ENCODE peak calls at places on chromosomes 1 and 21, in nine cellular contexts. Z is brain microvascular endothelial cell, J is fibroblast of the aortic adventitia, F is kidney epithelial cell, V is fibroblast of lung, P is heart left ventricle, W is AG04450, I is lower leg skin, E is tibial artery. L is an unnamed sample.

GRCh38 chr1:228697209-228698016 is 37.9 kb upstream of the RHOU start:
- DNase-seq in W (no peak), J (peak), V (peak), Z (peak), E (peak), I (peak), P (no peak), F (peak), L (peak)

GRCh38 chr1:7940745-7941436 is at the start of gene TNFRSF9:
- DNase-seq in V (peak), E (no peak), P (no peak), I (no peak), Z (peak), F (no peak), J (peak), W (no peak), L (peak)

GRCh38 chr1:158011714-158012113 is 18.3 kb downstream of the KIRREL1 start:
- DNase-seq in P (no peak), F (no peak), J (peak), W (no peak), Z (no peak), V (peak), I (no peak), E (no peak), L (peak)

GRCh38 chr1:207871117-207871649 is 39.7 kb downstream of the CD34 start:
- DNase-seq in J (no peak), F (no peak), P (no peak), E (no peak), Z (no peak), V (no peak), W (no peak), I (no peak), L (no peak)

GRCh38 chr1:89363638-89364536 is at the start of gene GBP6:
- DNase-seq in J (no peak), V (peak), E (no peak), P (peak), I (no peak), W (no peak), Z (no peak), F (no peak), L (no peak)

GRCh38 chr1:53145942-53146708 is 3.7 kb upstream of the SLC1A7 start:
- DNase-seq in Z (peak), J (peak), P (peak), I (no peak), V (peak), F (peak), W (peak), E (peak), L (peak)

GRCh38 chr1:1187938-1188337 is 14.3 kb downstream of the TTLL10 start:
- DNase-seq in Z (no peak), V (peak), P (no peak), I (no peak), J (peak), F (no peak), E (no peak), W (peak), L (no peak)

GRCh38 chr1:62178372-62178771 is 16.3 kb upstream of the L1TD1 start:
- DNase-seq in J (no peak), F (no peak), W (no peak), V (no peak), Z (no peak), I (no peak), P (no peak), E (no peak), L (no peak)

GRCh38 chr1:216606047-216606637 is 117.1 kb downstream of the ESRRG start:
- DNase-seq in E (no peak), I (no peak), F (no peak), P (no peak), Z (no peak), J (no peak), V (no peak), W (no peak), L (no peak)

GRCh38 chr1:111696330-111696729 is 42.9 kb downstream of the INKA2 start:
- DNase-seq in P (no peak), V (no peak), Z (no peak), I (no peak), J (no peak), W (no peak), F (no peak), E (no peak), L (no peak)

GRCh38 chr21:27779604-27780003 is 812.7 kb upstream of the ADAMTS5 start:
- DNase-seq in W (no peak), P (no peak), F (no peak), J (no peak), V (no peak), I (no peak), E (no peak), Z (no peak), L (no peak)

GRCh38 chr1:67500413-67500959 is 70.3 kb upstream of the SERBP1 start:
- DNase-seq in J (peak), P (peak), W (peak), E (peak), Z (peak), V (peak), F (peak), I (peak), L (peak)

GRCh38 chr21:41965447-41966340 is 11.9 kb upstream of the C2CD2 start:
- DNase-seq in I (peak), V (no peak), J (no peak), E (no peak), Z (no peak), F (no peak), P (no peak), W (no peak), L (no peak)

GRCh38 chr1:229411434-229412055 is 22.3 kb downstream of the ACTA1 start:
- DNase-seq in J (no peak), P (no peak), V (no peak), E (no peak), I (no peak), Z (no peak), W (no peak), F (no peak), L (no peak)

GRCh38 chr1:84298688-84299535 is 2.6 kb upstream of the SAMD13 start:
- DNase-seq in E (peak), V (peak), F (no peak), Z (no peak), J (peak), I (peak), P (peak), W (no peak), L (peak)

GRCh38 chr1:18190598-18190997 is 83.0 kb downstream of the IGSF21 start:
- DNase-seq in I (no peak), E (no peak), V (no peak), J (no peak), W (no peak), Z (no peak), P (no peak), F (no peak), L (no peak)

GRCh38 chr1:93967276-93967675 is 58.0 kb upstream of the GCLM start:
- DNase-seq in Z (no peak), F (no peak), I (no peak), E (no peak), J (peak), W (no peak), V (peak), P (no peak), L (no peak)

GRCh38 chr1:38476111-38476783 is 383.3 kb downstream of the RRAGC start:
- DNase-seq in P (no peak), E (no peak), Z (no peak), J (no peak), F (no peak), V (peak), W (no peak), I (no peak), L (no peak)

GRCh38 chr1:86541859-86542258 is 5.0 kb upstream of the CLCA4 start:
- DNase-seq in E (no peak), P (no peak), J (peak), W (no peak), Z (no peak), F (no peak), I (no peak), V (no peak), L (no peak)

GRCh38 chr1:217230412-217230811 is 400.5 kb downstream of the GPATCH2 start:
- DNase-seq in F (no peak), I (no peak), P (no peak), W (no peak), E (no peak), Z (no peak), J (no peak), V (no peak), L (no peak)

DNA sequence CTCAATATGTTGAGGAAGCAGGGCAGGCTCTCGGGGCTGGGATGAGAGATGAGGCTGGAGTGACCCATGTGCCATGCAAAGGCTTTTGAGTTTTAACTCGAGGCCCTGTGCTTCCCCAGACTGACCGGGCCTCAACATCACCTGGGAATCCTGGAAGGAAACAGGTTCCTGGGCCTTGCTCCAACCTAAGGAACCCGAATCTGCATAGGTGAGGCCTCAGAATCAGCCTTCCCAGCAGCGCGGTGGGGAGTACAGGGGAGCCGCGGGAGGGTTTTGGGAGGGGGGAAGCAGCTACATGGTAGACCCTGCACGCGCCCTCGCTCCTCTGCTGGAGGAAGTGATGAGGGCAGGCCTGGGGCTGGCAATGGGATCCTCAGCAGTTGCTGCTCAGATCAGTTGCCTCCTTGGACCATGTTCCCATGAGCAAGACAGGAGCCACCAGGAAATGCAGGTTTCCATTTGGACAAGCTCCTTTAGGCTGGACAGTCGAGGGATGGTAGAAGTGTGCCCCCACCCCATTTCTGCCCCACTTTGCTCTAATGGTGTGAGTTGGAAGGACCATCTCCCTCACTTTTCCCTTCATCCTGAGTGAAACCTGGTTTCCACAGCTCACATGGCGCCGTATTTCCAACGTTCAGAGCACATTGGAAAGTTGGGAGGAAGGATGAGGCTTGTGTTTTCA is 4.5 kb upstream of the KIAA1614 start:
- DNase-seq in I (no peak), P (no peak), E (no peak), W (no peak), J (no peak), Z (no peak), V (no peak), F (no peak), L (no peak)
- H3K4me3 ChIP-seq in I (no peak), P (no peak), E (no peak), W (no peak), J (no peak), Z (no peak), V (no peak), F (no peak), L (no peak)

DNA sequence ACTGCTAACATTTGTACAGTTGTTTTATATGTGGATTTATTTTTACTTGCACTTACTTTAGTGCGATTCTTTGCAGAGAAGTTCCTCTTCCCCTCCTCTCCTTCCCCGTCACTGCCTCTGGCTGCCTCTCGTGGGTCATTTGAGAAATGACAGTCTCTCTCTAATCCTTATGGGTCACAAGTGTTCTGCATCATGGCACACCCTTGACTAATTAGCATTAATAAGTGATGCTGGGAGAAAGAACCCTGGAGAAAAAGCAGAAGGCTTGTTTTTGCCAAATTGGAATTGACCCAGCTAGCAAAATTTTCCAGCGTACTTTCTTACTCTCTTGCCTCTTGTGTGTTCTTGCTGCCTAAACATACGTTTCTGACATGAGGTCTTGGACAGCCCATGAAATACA is 301.2 kb downstream of the DUSP10 start:
- DNase-seq in F (no peak), Z (peak), I (no peak), P (no peak), W (no peak), E (peak), V (peak), J (peak), L (peak)
- TF ChIP-seq CTCF in F (peak), Z (peak), I (no peak), P (no peak), W (no peak), E (peak), V (no peak), J (peak), L (peak)

GRCh38 chr1:203306970-203307541 is 1.7 kb downstream of the BTG2 start:
- DNase-seq in J (peak), P (peak), I (no peak), E (peak), V (peak), Z (no peak), F (no peak), W (no peak), L (no peak)
- H3K4me3 ChIP-seq in J (peak), P (peak), I (peak), E (peak), V (peak), Z (peak), F (peak), W (peak), L (peak)

GRCh38 chr1:225415967-225416745 is 11.7 kb downstream of the LBR start:
- DNase-seq in V (no peak), W (no peak), J (no peak), Z (no peak), P (no peak), I (no peak), F (no peak), E (no peak), L (peak)

GRCh38 chr1:225415307-225415706 is 12.5 kb downstream of the LBR start:
- DNase-seq in J (no peak), E (no peak), F (no peak), P (no peak), V (no peak), W (no peak), Z (no peak), I (no peak), L (no peak)

GRCh38 chr1:225412301-225412700 is 15.5 kb downstream of the LBR start:
- DNase-seq in F (no peak), I (no peak), P (no peak), V (no peak), Z (no peak), E (no peak), W (no peak), J (no peak), L (no peak)

GRCh38 chr1:225412803-225413338 is 15.0 kb downstream of the LBR start:
- DNase-seq in I (no peak), P (no peak), E (no peak), W (no peak), Z (no peak), V (no peak), J (no peak), F (no peak), L (no peak)

GRCh38 chr1:225413708-225414375 is 14.0 kb downstream of the LBR start:
- DNase-seq in V (no peak), J (no peak), F (no peak), P (no peak), W (no peak), I (no peak), E (no peak), Z (no peak), L (no peak)
- TF ChIP-seq CTCF in V (no peak), J (no peak), F (peak), P (no peak), W (no peak), I (no peak), E (no peak), Z (no peak), L (no peak)

DNA sequence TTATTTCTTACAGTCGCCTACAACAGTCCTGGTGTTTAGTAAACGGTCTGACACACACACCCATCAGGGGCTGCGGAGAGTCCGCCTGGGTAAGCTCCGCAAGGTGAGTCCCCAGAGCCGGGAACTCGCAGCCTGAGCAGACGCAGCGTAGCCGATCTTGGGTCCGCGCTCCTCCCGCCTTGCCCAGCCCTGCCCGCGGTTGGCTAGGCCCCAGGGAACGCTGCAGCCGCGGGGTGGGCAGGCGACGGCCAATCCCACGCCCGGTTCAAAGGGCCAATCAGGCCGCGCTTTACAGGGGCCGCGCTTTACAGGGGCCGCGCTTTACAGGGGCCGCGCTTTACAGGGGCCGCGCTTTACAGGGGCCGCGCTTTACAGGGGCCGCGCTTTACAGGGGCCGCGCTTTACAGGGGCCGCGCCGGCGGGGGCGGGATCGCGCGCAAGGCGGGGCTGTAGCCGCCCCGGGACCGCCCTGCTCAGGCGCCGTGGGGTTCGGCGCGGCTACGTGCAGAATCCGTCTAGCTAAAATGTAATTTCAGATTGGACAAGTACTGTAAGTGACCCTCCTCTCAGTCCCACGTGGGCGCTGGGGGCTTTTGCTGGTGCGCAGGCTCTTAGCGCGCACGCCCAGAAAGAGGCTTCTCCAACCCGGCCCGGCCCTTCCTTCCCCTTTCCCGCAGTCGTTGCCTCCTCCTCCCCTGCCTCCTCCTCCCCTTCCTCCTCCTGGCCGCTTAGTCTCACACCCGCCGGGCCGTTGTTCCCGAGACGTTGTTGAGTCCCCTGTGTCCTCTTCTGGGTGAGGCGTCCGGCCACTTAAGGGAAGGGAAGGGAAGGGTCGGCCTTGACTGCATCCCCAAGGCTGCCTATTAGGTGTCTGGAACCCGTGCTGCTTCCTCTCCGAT is at the start of gene FGGY:
- DNase-seq in I (peak), J (peak), P (peak), Z (peak), W (peak), F (peak), E (peak), V (peak), L (peak)
- H3K4me3 ChIP-seq in I (peak), J (peak), P (peak), Z (peak), W (peak), F (peak), E (peak), V (peak), L (peak)

GRCh38 chr21:43658094-43658725 is 1.1 kb downstream of the HSF2BP start:
- DNase-seq in F (no peak), J (no peak), I (no peak), W (no peak), E (no peak), V (no peak), Z (no peak), P (no peak), L (no peak)

GRCh38 chr21:43657355-43658093 is 1.8 kb downstream of the HSF2BP start:
- DNase-seq in E (no peak), Z (no peak), V (no peak), P (peak), J (no peak), F (no peak), W (no peak), I (no peak), L (no peak)

GRCh38 chr21:43654806-43655489 is 4.3 kb downstream of the HSF2BP start:
- DNase-seq in J (no peak), W (no peak), V (peak), F (no peak), Z (peak), I (no peak), P (no peak), E (no peak), L (peak)

GRCh38 chr21:43658769-43659135 is 536 bp downstream of the HSF2BP start:
- DNase-seq in F (no peak), P (peak), W (no peak), Z (no peak), E (no peak), J (no peak), I (no peak), V (no peak), L (no peak)

DNA sequence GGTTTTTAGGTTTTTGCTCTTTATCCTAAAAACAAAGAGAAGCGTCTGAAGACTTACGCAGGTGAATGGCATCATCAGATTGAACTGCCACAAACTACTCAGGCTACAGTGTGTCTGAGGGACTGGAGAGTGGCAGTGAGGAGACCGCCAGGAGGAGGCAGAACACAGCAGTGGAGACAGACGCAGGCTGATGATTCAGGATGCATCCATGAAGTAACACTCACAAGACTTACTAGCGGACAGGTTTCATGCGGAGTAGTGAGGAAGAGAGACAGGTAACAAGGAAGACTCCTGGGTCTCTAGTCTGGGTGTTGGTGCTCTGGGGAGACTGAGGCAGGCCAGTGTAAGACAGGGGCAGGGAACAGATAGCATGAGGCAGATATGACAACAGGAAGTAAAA is 5.7 kb downstream of the HSF2BP start:
- DNase-seq in E (no peak), W (no peak), P (no peak), J (no peak), F (no peak), I (no peak), Z (no peak), V (no peak), L (no peak)
- TF ChIP-seq CTCF in E (no peak), W (no peak), P (no peak), J (no peak), F (no peak), I (no peak), Z (no peak), V (no peak), L (no peak)

GRCh38 chr1:2881556-2881955 is 80.1 kb upstream of the TTC34 start:
- DNase-seq in P (no peak), W (no peak), I (no peak), Z (no peak), J (no peak), E (no peak), V (no peak), F (no peak), L (no peak)
- H3K4me3 ChIP-seq in P (no peak), W (no peak), I (no peak), Z (no peak), J (no peak), E (no peak), V (no peak), F (no peak), L (no peak)

L was measured in fibroblast of villous mesenchyme.